ENCODE peak calls at places on chromosomes 7 and 10, in five cellular contexts. One of them, this sample, is unnamed.

GRCh38 chr10:131694168-131694962 is 206.4 kb upstream of the PPP2R2D start:
- DNase-seq in fibroblast of pulmonary artery: no peak
- DNase-seq in endothelial cell: no peak
- DNase-seq in LNCaP clone FGC: no peak
- DNase-seq in Calu3: no peak
- DNase-seq in this sample: no peak

GRCh38 chr7:20241491-20242261 is 24.5 kb upstream of the MACC1 start:
- DNase-seq in fibroblast of pulmonary artery: peak
- DNase-seq in endothelial cell: no peak
- DNase-seq in LNCaP clone FGC: no peak
- DNase-seq in Calu3: peak
- DNase-seq in this sample: no peak

GRCh38 chr7:22269057-22269456 is 87.9 kb downstream of the RAPGEF5 start:
- DNase-seq in fibroblast of pulmonary artery: no peak
- DNase-seq in endothelial cell: no peak
- DNase-seq in LNCaP clone FGC: no peak
- DNase-seq in Calu3: no peak
- DNase-seq in this sample: no peak

GRCh38 chr10:11547111-11547625 is 64.3 kb downstream of the USP6NL start:
- DNase-seq in fibroblast of pulmonary artery: peak
- DNase-seq in endothelial cell: no peak
- DNase-seq in LNCaP clone FGC: peak
- DNase-seq in Calu3: no peak
- DNase-seq in this sample: no peak

GRCh38 chr10:100395626-100396025 is 48.6 kb downstream of the SCD start:
- DNase-seq in fibroblast of pulmonary artery: no peak
- DNase-seq in endothelial cell: no peak
- DNase-seq in LNCaP clone FGC: no peak
- DNase-seq in Calu3: no peak
- DNase-seq in this sample: no peak

GRCh38 chr10:110504111-110504735 is 6.5 kb downstream of the DUSP5 start:
- DNase-seq in fibroblast of pulmonary artery: peak
- DNase-seq in endothelial cell: no peak
- DNase-seq in LNCaP clone FGC: no peak
- DNase-seq in Calu3: no peak
- DNase-seq in this sample: no peak

GRCh38 chr7:150993511-150993910 is 2.7 kb downstream of the NOS3 start:
- DNase-seq in fibroblast of pulmonary artery: no peak
- DNase-seq in endothelial cell: peak
- DNase-seq in LNCaP clone FGC: no peak
- DNase-seq in Calu3: no peak
- DNase-seq in this sample: no peak

GRCh38 chr10:34001087-34001580 is 666.7 kb upstream of the NRP1 start:
- DNase-seq in fibroblast of pulmonary artery: no peak
- DNase-seq in endothelial cell: no peak
- DNase-seq in LNCaP clone FGC: peak
- DNase-seq in Calu3: no peak
- DNase-seq in this sample: no peak

GRCh38 chr7:151725844-151726770 is 150.8 kb downstream of the PRKAG2 start:
- DNase-seq in fibroblast of pulmonary artery: no peak
- DNase-seq in endothelial cell: no peak
- DNase-seq in LNCaP clone FGC: no peak
- DNase-seq in Calu3: no peak
- DNase-seq in this sample: no peak

GRCh38 chr7:26480166-26480565 is 188.5 kb downstream of the SNX10 start:
- DNase-seq in fibroblast of pulmonary artery: no peak
- DNase-seq in endothelial cell: no peak
- DNase-seq in LNCaP clone FGC: no peak
- DNase-seq in Calu3: no peak
- DNase-seq in this sample: no peak

GRCh38 chr7:115135769-115136410 is 214.0 kb downstream of the MDFIC start:
- DNase-seq in fibroblast of pulmonary artery: no peak
- DNase-seq in endothelial cell: no peak
- DNase-seq in LNCaP clone FGC: no peak
- DNase-seq in Calu3: no peak
- DNase-seq in this sample: no peak

GRCh38 chr10:132169766-132170560 is 16.8 kb upstream of the DPYSL4 start:
- DNase-seq in fibroblast of pulmonary artery: no peak
- DNase-seq in endothelial cell: no peak
- DNase-seq in LNCaP clone FGC: no peak
- DNase-seq in Calu3: no peak
- DNase-seq in this sample: no peak

GRCh38 chr10:131977323-131978096 is 4.2 kb downstream of the BNIP3 start:
- DNase-seq in fibroblast of pulmonary artery: no peak
- DNase-seq in endothelial cell: no peak
- DNase-seq in LNCaP clone FGC: no peak
- DNase-seq in Calu3: no peak
- DNase-seq in this sample: no peak

GRCh38 chr7:8702807-8703206 is 269.4 kb downstream of the NXPH1 start:
- DNase-seq in fibroblast of pulmonary artery: no peak
- DNase-seq in endothelial cell: no peak
- DNase-seq in LNCaP clone FGC: no peak
- DNase-seq in Calu3: no peak
- DNase-seq in this sample: no peak

GRCh38 chr7:46256870-46257528 is 335.9 kb upstream of the IGFBP3 start:
- DNase-seq in fibroblast of pulmonary artery: no peak
- DNase-seq in endothelial cell: no peak
- DNase-seq in LNCaP clone FGC: no peak
- DNase-seq in Calu3: no peak
- DNase-seq in this sample: no peak

GRCh38 chr10:73110345-73110849 is at the start of gene NUDT13:
- DNase-seq in fibroblast of pulmonary artery: peak
- DNase-seq in endothelial cell: peak
- DNase-seq in LNCaP clone FGC: no peak
- DNase-seq in Calu3: peak
- DNase-seq in this sample: peak

GRCh38 chr10:101840102-101840684 is 3.4 kb downstream of the KCNIP2 start:
- DNase-seq in fibroblast of pulmonary artery: peak
- DNase-seq in endothelial cell: no peak
- DNase-seq in LNCaP clone FGC: no peak
- DNase-seq in Calu3: peak
- DNase-seq in this sample: no peak

GRCh38 chr7:122316467-122317394 is 12.2 kb upstream of the FEZF1 start:
- DNase-seq in fibroblast of pulmonary artery: no peak
- DNase-seq in endothelial cell: peak
- DNase-seq in LNCaP clone FGC: no peak
- DNase-seq in Calu3: no peak
- DNase-seq in this sample: no peak

GRCh38 chr10:71059059-71059818 is 153.1 kb upstream of the UNC5B start:
- DNase-seq in fibroblast of pulmonary artery: peak
- DNase-seq in endothelial cell: no peak
- DNase-seq in LNCaP clone FGC: no peak
- DNase-seq in Calu3: no peak
- DNase-seq in this sample: no peak

GRCh38 chr7:121294448-121294992 is 34.3 kb upstream of the WNT16 start:
- DNase-seq in fibroblast of pulmonary artery: no peak
- DNase-seq in endothelial cell: no peak
- DNase-seq in LNCaP clone FGC: no peak
- DNase-seq in Calu3: no peak
- DNase-seq in this sample: no peak

GRCh38 chr10:99297033-99297432 is 32.1 kb upstream of the CNNM1 start:
- DNase-seq in fibroblast of pulmonary artery: no peak
- DNase-seq in endothelial cell: no peak
- DNase-seq in LNCaP clone FGC: no peak
- DNase-seq in Calu3: peak
- DNase-seq in this sample: no peak

GRCh38 chr10:46077616-46078268 is 31.7 kb upstream of the MSMB start:
- DNase-seq in fibroblast of pulmonary artery: no peak
- DNase-seq in endothelial cell: no peak
- DNase-seq in LNCaP clone FGC: no peak
- DNase-seq in Calu3: no peak
- DNase-seq in this sample: no peak

GRCh38 chr10:33295851-33296250 is 38.6 kb downstream of the NRP1 start:
- DNase-seq in fibroblast of pulmonary artery: no peak
- DNase-seq in endothelial cell: no peak
- DNase-seq in LNCaP clone FGC: no peak
- DNase-seq in Calu3: no peak
- DNase-seq in this sample: no peak

GRCh38 chr7:90766814-90767564 is 170.9 kb downstream of the CDK14 start:
- DNase-seq in fibroblast of pulmonary artery: peak
- DNase-seq in endothelial cell: no peak
- DNase-seq in LNCaP clone FGC: peak
- DNase-seq in Calu3: peak
- DNase-seq in this sample: no peak

GRCh38 chr7:123273185-123273584 is 73.4 kb upstream of the SLC13A1 start:
- DNase-seq in fibroblast of pulmonary artery: no peak
- DNase-seq in endothelial cell: no peak
- DNase-seq in LNCaP clone FGC: no peak
- DNase-seq in Calu3: no peak
- DNase-seq in this sample: no peak

GRCh38 chr10:14837003-14837755 is 658 bp downstream of the CDNF start:
- DNase-seq in fibroblast of pulmonary artery: no peak
- DNase-seq in endothelial cell: no peak
- DNase-seq in LNCaP clone FGC: no peak
- DNase-seq in Calu3: no peak
- DNase-seq in this sample: no peak

GRCh38 chr7:146054909-146055308 is 61.7 kb upstream of the CNTNAP2 start:
- DNase-seq in fibroblast of pulmonary artery: no peak
- DNase-seq in endothelial cell: no peak
- DNase-seq in LNCaP clone FGC: no peak
- DNase-seq in Calu3: no peak
- DNase-seq in this sample: no peak
- TF ChIP-seq CTCF in fibroblast of pulmonary artery: no peak
- TF ChIP-seq CTCF in endothelial cell: no peak
- TF ChIP-seq CTCF in LNCaP clone FGC: no peak
- TF ChIP-seq CTCF in Calu3: no peak
- TF ChIP-seq CTCF in this sample: no peak

GRCh38 chr10:91604936-91605534 is 27.8 kb downstream of the PPP1R3C start:
- DNase-seq in fibroblast of pulmonary artery: peak
- DNase-seq in endothelial cell: no peak
- DNase-seq in LNCaP clone FGC: no peak
- DNase-seq in Calu3: no peak
- DNase-seq in this sample: no peak

GRCh38 chr10:91603173-91603572 is 29.7 kb downstream of the PPP1R3C start:
- DNase-seq in fibroblast of pulmonary artery: no peak
- DNase-seq in endothelial cell: no peak
- DNase-seq in LNCaP clone FGC: no peak
- DNase-seq in Calu3: no peak
- DNase-seq in this sample: no peak

GRCh38 chr10:91605968-91606367 is 26.9 kb downstream of the PPP1R3C start:
- DNase-seq in fibroblast of pulmonary artery: no peak
- DNase-seq in endothelial cell: no peak
- DNase-seq in LNCaP clone FGC: no peak
- DNase-seq in Calu3: no peak
- DNase-seq in this sample: no peak

GRCh38 chr10:91603931-91604331 is 28.9 kb downstream of the PPP1R3C start:
- DNase-seq in fibroblast of pulmonary artery: peak
- DNase-seq in endothelial cell: no peak
- DNase-seq in LNCaP clone FGC: no peak
- DNase-seq in Calu3: peak
- DNase-seq in this sample: no peak

GRCh38 chr10:91604462-91604935 is 28.4 kb downstream of the PPP1R3C start:
- DNase-seq in fibroblast of pulmonary artery: peak
- DNase-seq in endothelial cell: no peak
- DNase-seq in LNCaP clone FGC: no peak
- DNase-seq in Calu3: no peak
- DNase-seq in this sample: no peak
- TF ChIP-seq CTCF in fibroblast of pulmonary artery: peak
- TF ChIP-seq CTCF in endothelial cell: no peak
- TF ChIP-seq CTCF in LNCaP clone FGC: no peak
- TF ChIP-seq CTCF in Calu3: no peak
- TF ChIP-seq CTCF in this sample: peak

GRCh38 chr10:44193567-44194220 is 191.2 kb downstream of the CXCL12 start:
- DNase-seq in fibroblast of pulmonary artery: no peak
- DNase-seq in endothelial cell: no peak
- DNase-seq in LNCaP clone FGC: no peak
- DNase-seq in Calu3: no peak
- DNase-seq in this sample: no peak

GRCh38 chr10:44195120-44196007 is 189.5 kb downstream of the CXCL12 start:
- DNase-seq in fibroblast of pulmonary artery: peak
- DNase-seq in endothelial cell: no peak
- DNase-seq in LNCaP clone FGC: peak
- DNase-seq in Calu3: no peak
- DNase-seq in this sample: no peak

GRCh38 chr10:44194435-44194834 is 190.5 kb downstream of the CXCL12 start:
- DNase-seq in fibroblast of pulmonary artery: no peak
- DNase-seq in endothelial cell: no peak
- DNase-seq in LNCaP clone FGC: no peak
- DNase-seq in Calu3: no peak
- DNase-seq in this sample: no peak

GRCh38 chr10:44192435-44192834 is 192.5 kb downstream of the CXCL12 start:
- DNase-seq in fibroblast of pulmonary artery: no peak
- DNase-seq in endothelial cell: no peak
- DNase-seq in LNCaP clone FGC: no peak
- DNase-seq in Calu3: no peak
- DNase-seq in this sample: no peak

GRCh38 chr10:44193156-44193555 is 191.7 kb downstream of the CXCL12 start:
- DNase-seq in fibroblast of pulmonary artery: no peak
- DNase-seq in endothelial cell: no peak
- DNase-seq in LNCaP clone FGC: no peak
- DNase-seq in Calu3: no peak
- DNase-seq in this sample: no peak
- TF ChIP-seq CTCF in fibroblast of pulmonary artery: no peak
- TF ChIP-seq CTCF in endothelial cell: no peak
- TF ChIP-seq CTCF in LNCaP clone FGC: no peak
- TF ChIP-seq CTCF in Calu3: no peak
- TF ChIP-seq CTCF in this sample: no peak

GRCh38 chr10:12712284-12712983 is 289.1 kb downstream of the CCDC3 start:
- DNase-seq in fibroblast of pulmonary artery: no peak
- DNase-seq in endothelial cell: no peak
- DNase-seq in LNCaP clone FGC: no peak
- DNase-seq in Calu3: peak
- DNase-seq in this sample: no peak

GRCh38 chr10:12710157-12710556 is 291.4 kb downstream of the CCDC3 start:
- DNase-seq in fibroblast of pulmonary artery: no peak
- DNase-seq in endothelial cell: no peak
- DNase-seq in LNCaP clone FGC: no peak
- DNase-seq in Calu3: no peak
- DNase-seq in this sample: no peak

GRCh38 chr10:12710594-12711343 is 290.7 kb downstream of the CCDC3 start:
- DNase-seq in fibroblast of pulmonary artery: peak
- DNase-seq in endothelial cell: peak
- DNase-seq in LNCaP clone FGC: peak
- DNase-seq in Calu3: peak
- DNase-seq in this sample: peak

GRCh38 chr10:12709516-12709915 is 292.0 kb downstream of the CCDC3 start:
- DNase-seq in fibroblast of pulmonary artery: peak
- DNase-seq in endothelial cell: no peak
- DNase-seq in LNCaP clone FGC: no peak
- DNase-seq in Calu3: no peak
- DNase-seq in this sample: no peak

GRCh38 chr10:12711344-12711708 is 290.2 kb downstream of the CCDC3 start:
- DNase-seq in fibroblast of pulmonary artery: no peak
- DNase-seq in endothelial cell: no peak
- DNase-seq in LNCaP clone FGC: no peak
- DNase-seq in Calu3: no peak
- DNase-seq in this sample: no peak
- TF ChIP-seq CTCF in fibroblast of pulmonary artery: no peak
- TF ChIP-seq CTCF in endothelial cell: no peak
- TF ChIP-seq CTCF in LNCaP clone FGC: no peak
- TF ChIP-seq CTCF in Calu3: no peak
- TF ChIP-seq CTCF in this sample: no peak

GRCh38 chr7:70193514-70193913 is 595.2 kb downstream of the AUTS2 start:
- DNase-seq in fibroblast of pulmonary artery: peak
- DNase-seq in endothelial cell: no peak
- DNase-seq in LNCaP clone FGC: no peak
- DNase-seq in Calu3: no peak
- DNase-seq in this sample: no peak
- TF ChIP-seq CTCF in fibroblast of pulmonary artery: no peak
- TF ChIP-seq CTCF in endothelial cell: peak
- TF ChIP-seq CTCF in LNCaP clone FGC: peak
- TF ChIP-seq CTCF in Calu3: no peak
- TF ChIP-seq CTCF in this sample: peak

GRCh38 chr7:120591-120991 is 71.8 kb upstream of the FAM20C start:
- DNase-seq in fibroblast of pulmonary artery: no peak
- DNase-seq in endothelial cell: no peak
- DNase-seq in LNCaP clone FGC: no peak
- DNase-seq in Calu3: peak
- DNase-seq in this sample: no peak
- TF ChIP-seq CTCF in fibroblast of pulmonary artery: no peak
- TF ChIP-seq CTCF in endothelial cell: no peak
- TF ChIP-seq CTCF in LNCaP clone FGC: no peak
- TF ChIP-seq CTCF in Calu3: no peak
- TF ChIP-seq CTCF in this sample: no peak

This sample was measured in neural crest cell.